ENCODE peak calls at places on chromosomes 11 and 22, in eight cellular contexts. I, S, R, Y, V, K, W and M are unnamed samples.

GRCh38 chr11:87405843-87406242 is 368.1 kb downstream of the TMEM135 start:
- DNase-seq in Y (no peak), I (no peak), K (peak), V (no peak), W (no peak), R (no peak), S (no peak), M (no peak)

GRCh38 chr11:87445002-87445401 is 407.3 kb downstream of the TMEM135 start:
- DNase-seq in I (no peak), K (no peak), Y (no peak), S (no peak), R (no peak), W (no peak), V (no peak), M (no peak)

GRCh38 chr11:128956401-128957203 is 13.9 kb upstream of the TP53AIP1 start:
- DNase-seq in W (peak), V (peak), S (peak), I (no peak), K (no peak), R (no peak), Y (peak), M (peak)

GRCh38 chr22:34973926-34974325 is 92.0 kb upstream of the ISX start:
- DNase-seq in S (no peak), K (no peak), I (no peak), R (no peak), V (no peak), W (no peak), Y (no peak), M (no peak)

GRCh38 chr11:119699227-119699626 is 29.8 kb downstream of the NECTIN1 start:
- DNase-seq in V (no peak), R (peak), W (peak), I (peak), K (peak), Y (no peak), S (peak), M (no peak)

GRCh38 chr22:48161354-48161753 is 1398.9 kb downstream of the TBC1D22A start:
- DNase-seq in I (no peak), S (no peak), K (no peak), R (no peak), V (no peak), Y (no peak), W (no peak), M (no peak)

GRCh38 chr11:75632962-75633361 is 35.9 kb downstream of the MAP6 start:
- DNase-seq in Y (no peak), K (no peak), W (no peak), V (no peak), R (no peak), I (no peak), S (no peak), M (no peak)

GRCh38 chr22:29096736-29097669 is 24.2 kb downstream of the KREMEN1 start:
- DNase-seq in R (no peak), K (no peak), S (peak), V (no peak), Y (no peak), I (no peak), W (peak), M (no peak)

GRCh38 chr11:118922745-118923627 is 2.7 kb downstream of the BCL9L start:
- DNase-seq in R (no peak), K (no peak), W (no peak), S (no peak), I (peak), V (no peak), Y (no peak), M (no peak)

GRCh38 chr11:705646-706438 is at the start of gene EPS8L2:
- DNase-seq in K (no peak), V (no peak), S (peak), I (peak), Y (no peak), W (peak), R (peak), M (no peak)

GRCh38 chr11:127493330-127493729 is 492.8 kb upstream of the KIRREL3 start:
- DNase-seq in Y (no peak), R (no peak), I (no peak), S (peak), W (no peak), V (peak), K (no peak), M (peak)

GRCh38 chr11:103338621-103339484 is 229.6 kb downstream of the DYNC2H1 start:
- DNase-seq in K (no peak), W (peak), S (peak), R (no peak), V (no peak), Y (no peak), I (peak), M (no peak)

GRCh38 chr11:27388001-27388400 is 25.0 kb upstream of the CCDC34 start:
- DNase-seq in I (no peak), R (no peak), K (no peak), W (no peak), S (no peak), V (peak), Y (no peak), M (no peak)

GRCh38 chr22:27880778-27881394 is 38.2 kb downstream of the PITPNB start:
- DNase-seq in S (peak), Y (peak), I (no peak), R (no peak), V (peak), W (peak), K (no peak), M (peak)

GRCh38 chr22:37744589-37744988 is 47.7 kb downstream of the TRIOBP start:
- DNase-seq in S (no peak), I (no peak), W (no peak), R (no peak), Y (no peak), V (no peak), K (no peak), M (no peak)

GRCh38 chr11:105219269-105219668 is 79.7 kb upstream of the CARD18 start:
- DNase-seq in K (no peak), W (peak), I (no peak), V (no peak), S (no peak), R (no peak), Y (no peak), M (no peak)

GRCh38 chr22:40462195-40462988 is 92.0 kb downstream of the SGSM3 start:
- DNase-seq in K (no peak), S (no peak), V (peak), W (no peak), Y (no peak), R (no peak), I (no peak), M (no peak)

GRCh38 chr11:92141725-92142124 is 82.9 kb upstream of the FAT3 start:
- DNase-seq in W (no peak), V (no peak), Y (no peak), S (no peak), R (no peak), I (no peak), K (no peak), M (no peak)

GRCh38 chr11:1091332-1092083 is 16.8 kb downstream of the MUC2 start:
- DNase-seq in Y (no peak), W (no peak), V (no peak), I (peak), R (no peak), K (no peak), S (no peak), M (no peak)

GRCh38 chr11:128502736-128503135 is 84.6 kb downstream of the ETS1 start:
- DNase-seq in I (no peak), R (no peak), K (no peak), V (no peak), Y (peak), W (no peak), S (peak), M (no peak)

GRCh38 chr11:68212421-68213134 is 518 bp downstream of the KMT5B start:
- DNase-seq in V (peak), R (peak), I (peak), K (peak), W (peak), S (peak), Y (peak), M (no peak)

GRCh38 chr11:63870351-63871197 is 31.7 kb downstream of the MARK2 start:
- DNase-seq in Y (no peak), V (no peak), I (peak), R (no peak), S (no peak), W (no peak), K (no peak), M (no peak)

GRCh38 chr22:39664485-39665200 is 94.1 kb downstream of the CACNA1I start:
- DNase-seq in S (no peak), Y (no peak), R (no peak), W (peak), K (no peak), I (no peak), V (peak), M (no peak)

GRCh38 chr11:45232341-45233080 is 53.6 kb downstream of the SYT13 start:
- DNase-seq in V (no peak), Y (no peak), S (no peak), R (no peak), K (no peak), W (no peak), I (no peak), M (no peak)

GRCh38 chr11:48087422-48087821 is 107.1 kb downstream of the PTPRJ start:
- DNase-seq in R (no peak), W (no peak), V (no peak), K (no peak), S (no peak), Y (no peak), I (no peak), M (no peak)

GRCh38 chr11:76190376-76190775 is 15.9 kb downstream of the WNT11 start:
- DNase-seq in V (no peak), W (no peak), R (no peak), S (no peak), I (no peak), K (no peak), Y (no peak), M (no peak)

GRCh38 chr11:72239296-72239848 is 4.6 kb downstream of the PHOX2A start:
- DNase-seq in W (peak), Y (no peak), V (no peak), I (peak), K (no peak), S (no peak), R (peak), M (no peak)

GRCh38 chr11:35605691-35606090 is 12.6 kb upstream of the FJX1 start:
- DNase-seq in Y (no peak), W (no peak), K (no peak), V (no peak), S (no peak), R (no peak), I (peak), M (no peak)

GRCh38 chr11:85626496-85626895 is 648 bp downstream of the DLG2 start:
- DNase-seq in Y (no peak), R (no peak), I (no peak), K (no peak), S (no peak), W (no peak), V (no peak), M (no peak)

GRCh38 chr11:16807306-16807705 is 68.9 kb downstream of the C11orf58 start:
- DNase-seq in V (no peak), R (no peak), S (no peak), Y (no peak), W (no peak), K (no peak), I (no peak), M (no peak)

GRCh38 chr11:95358516-95359322 is 127.7 kb upstream of the SESN3 start:
- DNase-seq in I (no peak), K (no peak), R (no peak), Y (no peak), S (peak), W (no peak), V (no peak), M (no peak)

GRCh38 chr11:5689551-5689983 is at the start of gene TRIM22:
- DNase-seq in S (peak), W (peak), V (peak), R (peak), Y (no peak), K (no peak), I (peak), M (no peak)

GRCh38 chr11:114082415-114082748 is 22.9 kb downstream of the ZBTB16 start:
- DNase-seq in W (no peak), I (no peak), Y (no peak), V (no peak), K (no peak), R (no peak), S (no peak), M (no peak)
- H3K4me3 ChIP-seq in W (no peak), I (no peak), Y (no peak), V (no peak), K (no peak), R (no peak), S (no peak), M (no peak)

DNA sequence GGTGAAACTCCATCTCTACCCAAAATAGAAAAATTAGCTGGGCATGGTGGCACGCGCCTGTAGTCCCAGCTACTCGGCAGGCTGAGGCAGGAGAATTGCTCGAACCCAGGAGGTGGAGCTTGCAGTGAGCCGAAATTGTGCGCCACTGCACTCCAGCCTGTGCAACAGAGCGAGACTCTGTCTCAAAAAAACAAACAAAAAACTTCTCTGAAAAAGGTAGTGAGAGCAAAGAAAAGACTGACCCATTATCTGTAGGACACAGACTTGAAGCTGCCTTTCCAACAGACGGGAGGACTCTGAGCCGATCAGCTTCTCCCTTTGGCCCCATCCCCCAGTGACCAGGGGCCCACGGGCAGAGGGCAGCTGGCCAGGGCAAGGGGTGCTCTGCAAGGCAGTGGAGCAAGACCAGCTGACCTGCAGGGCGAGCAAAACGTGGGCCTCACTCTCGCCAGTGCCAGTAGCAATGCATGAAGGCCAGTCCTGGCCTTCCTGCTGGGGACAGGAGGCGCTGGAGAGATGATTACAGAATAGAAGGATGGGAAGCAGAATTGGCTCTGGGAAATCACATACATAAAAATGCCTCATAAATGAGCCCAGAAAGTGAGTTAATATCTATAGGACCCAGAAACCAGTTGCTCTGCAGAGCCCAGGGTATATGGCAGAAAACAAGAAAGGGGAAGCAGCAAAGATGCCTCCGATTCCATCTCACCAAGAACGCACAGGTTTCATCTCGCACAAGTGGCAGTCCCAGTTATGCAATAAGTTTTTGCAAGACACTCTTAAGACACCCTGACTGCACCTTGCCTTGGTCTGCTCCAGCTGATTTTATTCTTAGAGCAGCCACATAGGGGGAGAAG is 2.8 kb downstream of the EHD1 start:
- DNase-seq in K (no peak), W (no peak), S (no peak), V (no peak), I (no peak), R (no peak), Y (no peak), M (no peak)
- H3K4me3 ChIP-seq in K (peak), W (no peak), S (no peak), V (peak), I (peak), R (peak), Y (peak), M (no peak)

GRCh38 chr11:77471520-77472234 is 2.2 kb downstream of the PAK1 start:
- DNase-seq in R (no peak), K (no peak), Y (no peak), V (peak), S (peak), W (peak), I (no peak), M (no peak)
- H3K4me3 ChIP-seq in R (no peak), K (no peak), Y (no peak), V (no peak), S (no peak), W (no peak), I (no peak), M (peak)

GRCh38 chr11:12087075-12087775 is 23.2 kb upstream of the MICAL2 start:
- DNase-seq in Y (no peak), I (no peak), K (no peak), V (peak), R (no peak), S (peak), W (no peak), M (no peak)
- H3K4me3 ChIP-seq in Y (peak), I (no peak), K (no peak), V (no peak), R (no peak), S (no peak), W (no peak), M (no peak)

GRCh38 chr11:2910401-2910955 is 18.7 kb downstream of the PHLDA2 start:
- DNase-seq in Y (no peak), R (no peak), K (no peak), S (no peak), I (no peak), V (no peak), W (no peak), M (no peak)

GRCh38 chr11:2912038-2912410 is 17.2 kb downstream of the PHLDA2 start:
- DNase-seq in K (no peak), W (no peak), Y (no peak), S (no peak), V (no peak), R (no peak), I (no peak), M (no peak)

GRCh38 chr11:2908130-2908529 is 21.1 kb downstream of the PHLDA2 start:
- DNase-seq in Y (no peak), K (no peak), S (no peak), W (no peak), V (no peak), I (no peak), R (no peak), M (no peak)

GRCh38 chr11:2911088-2912037 is 17.9 kb downstream of the PHLDA2 start:
- DNase-seq in Y (no peak), K (no peak), V (no peak), R (no peak), S (peak), W (no peak), I (no peak), M (no peak)

DNA sequence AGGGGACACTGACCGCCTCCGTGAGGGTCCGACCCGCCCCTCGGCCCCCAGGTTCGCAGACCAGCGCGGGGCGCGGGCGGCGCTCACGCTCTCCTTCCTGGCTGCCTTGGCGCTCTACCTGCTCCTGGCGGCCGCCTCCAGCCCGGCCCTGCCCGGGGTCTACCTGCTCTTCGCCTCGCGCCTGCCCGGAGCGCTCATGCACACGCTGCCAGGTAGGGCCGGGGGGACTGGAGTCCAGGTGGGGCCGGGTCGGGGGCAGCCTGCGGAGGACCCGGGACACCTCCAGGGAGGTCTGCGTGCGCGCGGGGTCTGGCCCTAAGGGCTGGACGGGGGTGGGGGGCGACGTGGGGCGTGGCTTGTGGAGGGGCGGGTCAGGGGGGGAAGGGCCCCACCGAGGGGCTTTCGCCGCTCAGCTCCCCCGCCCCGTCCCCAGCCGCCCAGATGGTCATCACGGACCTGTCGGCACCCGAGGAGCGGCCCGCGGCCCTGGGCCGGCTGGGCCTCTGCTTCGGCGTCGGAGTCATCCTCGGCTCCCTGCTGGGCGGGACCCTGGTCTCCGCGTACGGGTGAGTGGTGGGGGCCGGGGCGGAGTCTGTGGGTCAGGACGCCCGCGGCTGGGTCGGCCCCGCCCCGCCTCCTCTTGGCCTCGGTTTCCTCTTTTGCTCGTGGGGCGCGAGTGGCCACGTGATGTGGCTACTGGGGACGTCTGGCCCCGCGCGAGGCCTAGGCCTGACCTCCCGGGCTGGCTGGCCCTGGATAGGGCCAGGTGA is 19.9 kb downstream of the PHLDA2 start:
- DNase-seq in I (no peak), R (no peak), W (no peak), K (no peak), Y (no peak), V (no peak), S (no peak), M (no peak)
- H3K4me3 ChIP-seq in I (no peak), R (no peak), W (no peak), K (no peak), Y (no peak), V (no peak), S (no peak), M (no peak)

GRCh38 chr11:65945941-65946558 is 770 bp downstream of the TSGA10IP start:
- DNase-seq in V (no peak), Y (no peak), R (no peak), I (peak), K (no peak), S (no peak), W (no peak), M (no peak)
- H3K4me3 ChIP-seq in V (no peak), Y (no peak), R (no peak), I (no peak), K (no peak), S (no peak), W (no peak), M (no peak)

DNA sequence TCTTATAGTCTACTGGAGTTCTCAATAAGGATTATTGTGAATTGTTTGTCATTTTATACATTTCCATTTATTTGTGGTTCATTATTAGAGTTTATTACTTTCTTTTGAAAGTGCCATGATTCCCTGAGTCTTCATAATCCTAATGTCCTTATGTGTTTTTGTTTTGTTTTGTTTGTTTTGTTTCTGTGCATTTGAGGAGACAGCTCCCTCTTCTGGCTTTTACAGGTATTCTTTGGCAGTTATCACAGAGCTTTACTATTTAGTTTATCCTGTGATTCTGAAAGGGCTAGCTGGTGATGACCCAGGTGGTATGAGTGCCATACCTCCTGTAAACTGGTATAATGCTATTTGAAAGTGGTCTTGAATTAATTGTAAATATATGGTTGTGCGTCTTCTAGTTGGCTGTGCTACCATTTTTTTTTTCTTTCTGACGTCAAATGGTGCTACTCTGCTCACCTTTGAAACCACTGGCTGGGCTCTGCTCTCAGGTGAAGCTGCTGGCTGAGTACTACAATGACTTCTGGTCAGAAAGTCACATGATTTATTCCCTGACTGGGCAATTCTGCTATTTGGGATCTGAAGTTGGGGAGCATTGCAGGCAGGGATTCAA is 751.2 kb downstream of the JRKL start:
- DNase-seq in V (no peak), S (peak), K (no peak), W (peak), R (no peak), I (no peak), Y (no peak), M (no peak)
- H3K4me3 ChIP-seq in V (no peak), S (no peak), K (no peak), W (no peak), R (no peak), I (no peak), Y (no peak), M (no peak)